ENCODE peak calls at places on chromosome 18, in ten cellular contexts. N, Q, B, T, D, K, I, X, P and L are unnamed samples.

GRCh38 chr18:66344227-66344626 is 259.7 kb downstream of the CDH19 start:
- DNase-seq in X (no peak), B (no peak), K (no peak), N (no peak), Q (no peak), P (no peak), I (no peak), D (no peak), T (no peak), L (no peak)

GRCh38 chr18:31484461-31484860 is 13.5 kb upstream of the DSG2 start:
- DNase-seq in N (no peak), Q (no peak), B (no peak), I (no peak), K (no peak), X (no peak), T (no peak), D (no peak), P (no peak), L (no peak)

GRCh38 chr18:23259701-23260661 is 124.7 kb downstream of the CABLES1 start:
- DNase-seq in K (peak; percentile 81), D (no peak), N (peak; percentile 79), T (no peak), I (peak; percentile 80), B (peak; percentile 51), Q (peak; percentile 84), P (no peak), X (peak; percentile 68), L (no peak)

GRCh38 chr18:47872426-47872825 is 58.0 kb downstream of the SMAD2 start:
- DNase-seq in T (no peak), N (no peak), P (no peak), K (no peak), I (no peak), X (no peak), B (no peak), Q (no peak), D (no peak), L (no peak)

GRCh38 chr18:22879279-22879678 is 53.8 kb upstream of the RBBP8 start:
- DNase-seq in P (no peak), I (no peak), N (no peak), X (no peak), K (no peak), B (no peak), Q (no peak), D (no peak), T (no peak), L (no peak)

GRCh38 chr18:9469700-9470099 is 5.6 kb upstream of the RALBP1 start:
- DNase-seq in K (no peak), P (no peak), I (no peak), Q (no peak), D (no peak), X (no peak), T (no peak), N (no peak), B (no peak), L (no peak)

GRCh38 chr18:64734063-64734462 is 585.2 kb upstream of the LINC00305 start:
- DNase-seq in B (no peak), X (no peak), Q (no peak), P (no peak), D (no peak), K (no peak), I (no peak), T (no peak), N (no peak), L (no peak)

GRCh38 chr18:32287249-32287648 is 97.4 kb downstream of the MEP1B start:
- DNase-seq in X (no peak), D (no peak), P (no peak), Q (peak; percentile 67), T (no peak), I (no peak), N (no peak), B (no peak), K (no peak), L (no peak)

GRCh38 chr18:71849407-71849806 is 694.7 kb downstream of the CBLN2 start:
- DNase-seq in T (no peak), X (no peak), N (no peak), P (no peak), K (no peak), D (no peak), B (peak; percentile 8), I (no peak), Q (no peak), L (no peak)

GRCh38 chr18:12031836-12032235 is 50.5 kb downstream of the IMPA2 start:
- DNase-seq in D (no peak), B (no peak), T (no peak), K (no peak), I (peak; percentile 87), Q (no peak), N (no peak), X (no peak), P (no peak), L (peak; percentile 30)

GRCh38 chr18:2571200-2572143 is at the start of the genes METTL4 and NDC80:
- DNase-seq in B (peak; percentile 81), I (peak; percentile 86), X (peak; percentile 80), Q (peak; percentile 85), T (peak; percentile 73), D (peak; percentile 78), N (peak; percentile 89), K (peak; percentile 84), P (peak; percentile 71), L (peak; percentile 69)

GRCh38 chr18:2569338-2570207 is 1.7 kb downstream of the METTL4 start:
- DNase-seq in Q (no peak), P (no peak), I (no peak), X (no peak), K (no peak), B (no peak), N (no peak), D (no peak), T (no peak), L (no peak)

GRCh38 chr18:2572892-2573291 is 1.5 kb downstream of the NDC80 start:
- DNase-seq in I (no peak), N (no peak), Q (no peak), P (no peak), X (no peak), B (no peak), D (no peak), T (no peak), K (no peak), L (no peak)

GRCh38 chr18:2572144-2572682 is 856 bp downstream of the NDC80 start:
- DNase-seq in N (no peak), P (no peak), K (no peak), T (no peak), I (no peak), B (no peak), Q (no peak), X (no peak), D (no peak), L (no peak)

GRCh38 chr18:2570772-2571199 is 519 bp downstream of the METTL4 start:
- DNase-seq in T (peak; percentile 45), D (no peak), B (peak; percentile 44), X (peak; percentile 58), N (peak; percentile 74), Q (peak; percentile 80), P (peak; percentile 20), K (peak; percentile 66), I (peak; percentile 67), L (peak; percentile 35)
- TF ChIP-seq CTCF in T (no peak), D (no peak), B (no peak), X (peak; percentile 27), N (no peak), Q (peak; percentile 21), P (no peak), K (no peak), I (peak; percentile 28), L (peak; percentile 23)

GRCh38 chr18:21636769-21637168 is 24.7 kb downstream of the SNRPD1 start:
- DNase-seq in Q (no peak), P (no peak), X (no peak), D (no peak), T (no peak), I (peak; percentile 7), K (no peak), N (no peak), B (no peak), L (no peak)

GRCh38 chr18:21634588-21635199 is 22.6 kb downstream of the SNRPD1 start:
- DNase-seq in D (no peak), K (no peak), P (no peak), Q (no peak), I (no peak), X (no peak), B (no peak), N (no peak), T (no peak), L (no peak)

GRCh38 chr18:21629089-21629832 is 17.1 kb downstream of the SNRPD1 start:
- DNase-seq in B (no peak), T (no peak), P (peak; percentile 67), K (peak; percentile 21), D (no peak), I (no peak), Q (no peak), X (no peak), N (no peak), L (no peak)

GRCh38 chr18:21632393-21632792 is 20.3 kb downstream of the SNRPD1 start:
- DNase-seq in X (no peak), T (no peak), N (no peak), D (no peak), K (no peak), I (peak; percentile 1), B (no peak), Q (no peak), P (no peak), L (no peak)
- TF ChIP-seq CTCF in X (peak; percentile 20), T (peak; percentile 44), N (no peak), D (no peak), K (no peak), I (no peak), B (no peak), Q (no peak), P (no peak), L (no peak)

DNA sequence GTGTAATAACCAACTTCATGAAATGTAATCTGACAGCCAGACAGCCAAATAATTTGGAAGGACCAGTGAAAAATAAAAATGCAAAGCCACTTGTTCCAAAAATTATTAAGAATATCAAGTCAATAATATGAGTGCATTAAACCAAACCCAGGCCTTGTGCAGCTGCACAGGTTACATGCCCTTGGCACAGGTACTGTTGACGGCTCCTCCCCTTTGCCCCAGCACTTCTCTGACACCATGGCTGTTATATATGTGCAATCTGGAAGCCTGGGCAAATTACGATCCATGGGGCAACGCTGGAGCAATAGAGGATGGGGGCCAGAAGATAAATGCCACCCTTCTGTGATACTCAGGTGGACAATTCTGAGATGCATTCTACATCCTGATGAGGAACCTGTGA is 68.9 kb downstream of the METTL4 start:
- DNase-seq in P (no peak), I (no peak), X (no peak), T (no peak), K (no peak), Q (no peak), N (no peak), B (no peak), D (no peak), L (no peak)
- TF ChIP-seq CTCF in P (no peak), I (no peak), X (no peak), T (no peak), K (no peak), Q (no peak), N (no peak), B (no peak), D (no peak), L (no peak)

GRCh38 chr18:25310045-25310444 is 41.9 kb downstream of the ZNF521 start:
- DNase-seq in Q (no peak), B (no peak), P (no peak), X (no peak), T (no peak), K (no peak), N (no peak), I (peak; percentile 40), D (no peak), L (no peak)
- TF ChIP-seq CTCF in Q (peak; percentile 30), B (no peak), P (no peak), X (no peak), T (peak; percentile 37), K (no peak), N (no peak), I (peak; percentile 20), D (no peak), L (no peak)